ENCODE peak calls at places on chromosomes 3 and 15, in six cellular contexts. W is GM23338, T is WTC11, U is H1, X is GM12878, Z is K562. B is an unnamed sample.

GRCh38 chr3:124318014-124318413 is 326.1 kb upstream of the ROPN1 start:
- DNase-seq in Z (no peak), T (no peak), W (no peak), X (no peak), U (no peak), B (no peak)

GRCh38 chr3:60641354-60641753 is 609.9 kb downstream of the FHIT start:
- DNase-seq in W (no peak), X (no peak), U (no peak), T (no peak), Z (no peak), B (no peak)

GRCh38 chr3:58093573-58094195 is 85.5 kb downstream of the FLNB start:
- DNase-seq in Z (peak), X (no peak), T (no peak), U (no peak), W (no peak), B (no peak)

GRCh38 chr3:16548721-16549120 is 35.2 kb upstream of the RFTN1 start:
- DNase-seq in W (no peak), X (no peak), U (no peak), T (no peak), Z (no peak), B (no peak)

GRCh38 chr15:60318236-60318867 is 79.4 kb downstream of the ANXA2 start:
- DNase-seq in U (no peak), X (no peak), W (no peak), T (no peak), Z (no peak), B (no peak)

GRCh38 chr15:76176487-76177085 is 116.8 kb downstream of the TMEM266 start:
- DNase-seq in Z (no peak), U (no peak), T (no peak), X (no peak), W (no peak), B (no peak)

GRCh38 chr15:93037341-93038063 is 51.5 kb downstream of the RGMA start:
- DNase-seq in T (peak), U (no peak), X (no peak), W (no peak), Z (peak), B (no peak)

GRCh38 chr3:127754411-127755304 is 67.7 kb downstream of the MGLL start:
- DNase-seq in Z (no peak), T (no peak), X (peak), U (no peak), W (no peak), B (no peak)

GRCh38 chr3:189631409-189631808 is 220 bp downstream of the TP63 start:
- DNase-seq in Z (no peak), W (no peak), T (no peak), X (no peak), U (no peak), B (no peak)

GRCh38 chr3:189914799-189915198 is 205.9 kb downstream of the P3H2 start:
- DNase-seq in U (no peak), T (no peak), W (no peak), X (no peak), Z (no peak), B (no peak)

GRCh38 chr3:136078421-136079364 is 113.2 kb downstream of the PPP2R3A start:
- DNase-seq in X (no peak), U (no peak), Z (no peak), T (no peak), W (peak), B (peak)

GRCh38 chr3:17195856-17196604 is 311.3 kb downstream of the PLCL2 start:
- DNase-seq in W (peak), Z (no peak), T (no peak), X (peak), U (no peak), B (no peak)

GRCh38 chr3:174330303-174330702 is 528.8 kb upstream of the NAALADL2 start:
- DNase-seq in X (no peak), U (no peak), Z (no peak), T (no peak), W (no peak), B (no peak)

GRCh38 chr15:34239151-34239761 is 14.4 kb downstream of the EMC4 start:
- DNase-seq in U (no peak), W (peak), T (no peak), X (no peak), Z (peak), B (peak)

GRCh38 chr15:89101302-89102191 is 13.3 kb downstream of the ABHD2 start:
- DNase-seq in U (no peak), Z (no peak), T (no peak), X (no peak), W (no peak), B (peak)

GRCh38 chr15:84725001-84725491 is 9.1 kb upstream of the SEC11A start:
- DNase-seq in X (peak), U (no peak), Z (no peak), T (no peak), W (no peak), B (no peak)

GRCh38 chr3:167754049-167754448 is 18.5 kb downstream of the SERPINI1 start:
- DNase-seq in W (no peak), X (no peak), T (no peak), U (no peak), Z (no peak), B (no peak)

GRCh38 chr3:3851621-3852323 is 52.5 kb downstream of the LRRN1 start:
- DNase-seq in U (no peak), X (no peak), Z (no peak), T (no peak), W (no peak), B (no peak)

GRCh38 chr3:193732391-193732790 is 139.4 kb downstream of the OPA1 start:
- DNase-seq in T (no peak), W (no peak), Z (no peak), X (no peak), U (no peak), B (peak)

GRCh38 chr3:24401811-24402185 is 92.9 kb downstream of the THRB start:
- DNase-seq in W (no peak), Z (no peak), T (no peak), U (no peak), X (no peak), B (no peak)

GRCh38 chr15:89751748-89752147 is 699 bp upstream of the MESP1 start:
- DNase-seq in T (no peak), W (no peak), U (no peak), X (no peak), Z (no peak), B (no peak)

GRCh38 chr3:144457758-144458157 is 486.1 kb downstream of the DIPK2A start:
- DNase-seq in U (no peak), T (no peak), X (no peak), Z (no peak), W (no peak), B (no peak)

GRCh38 chr3:260911-261310 is 64.3 kb downstream of the CHL1 start:
- DNase-seq in T (no peak), U (no peak), W (no peak), X (no peak), Z (no peak), B (no peak)

GRCh38 chr3:47295976-47296375 is 13.2 kb downstream of the KLHL18 start:
- DNase-seq in X (no peak), T (no peak), Z (no peak), U (no peak), W (no peak), B (no peak)

GRCh38 chr15:50828610-50829206 is 63.2 kb upstream of the SPPL2A start:
- DNase-seq in Z (no peak), U (no peak), X (no peak), W (peak), T (no peak), B (peak)

GRCh38 chr15:57389991-57390390 is 13.7 kb downstream of the CGNL1 start:
- DNase-seq in W (no peak), Z (no peak), U (no peak), T (no peak), X (no peak), B (no peak)

GRCh38 chr15:57387011-57387410 is 10.7 kb downstream of the CGNL1 start:
- DNase-seq in T (no peak), U (no peak), W (no peak), X (no peak), Z (no peak), B (no peak)

GRCh38 chr15:57388199-57388863 is 12.0 kb downstream of the CGNL1 start:
- DNase-seq in W (no peak), U (no peak), X (no peak), T (no peak), Z (no peak), B (no peak)

GRCh38 chr15:57385923-57386390 is 9.7 kb downstream of the CGNL1 start:
- DNase-seq in U (no peak), Z (no peak), T (peak), W (peak), X (no peak), B (no peak)

GRCh38 chr15:57387644-57388076 is 11.4 kb downstream of the CGNL1 start:
- DNase-seq in T (peak), X (no peak), W (peak), U (no peak), Z (no peak), B (no peak)
- TF ChIP-seq CREB1 in T (no peak), X (no peak), W (peak), U (no peak), Z (no peak), B (no peak)

DNA sequence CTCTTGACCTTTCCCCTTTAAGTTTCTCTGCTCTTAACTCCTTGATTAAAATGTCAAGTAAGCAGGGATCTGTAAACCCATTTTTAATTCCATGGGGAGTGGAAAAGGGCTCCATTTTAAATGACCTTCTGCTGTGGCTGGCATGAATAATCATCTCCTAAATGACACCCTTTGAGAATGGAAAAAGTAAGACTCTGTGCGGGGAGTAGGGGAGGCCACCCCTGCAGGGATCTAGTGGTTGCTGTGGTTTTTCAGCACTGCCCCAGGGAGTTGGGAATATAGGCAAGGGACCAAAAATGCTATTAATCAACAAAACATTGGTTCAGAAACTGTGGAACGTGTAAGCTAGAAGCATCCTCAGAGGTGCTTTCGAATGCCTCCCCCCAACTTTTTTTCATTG is 30.0 kb upstream of the ADAMTS7 start:
- DNase-seq in T (no peak), Z (no peak), U (no peak), W (no peak), X (no peak), B (no peak)
- TF ChIP-seq CREB1 in T (no peak), Z (no peak), U (no peak), W (no peak), X (no peak), B (no peak)

GRCh38 chr3:195809796-195810454 is 1.8 kb downstream of the MUC4 start:
- DNase-seq in W (no peak), U (no peak), Z (no peak), X (no peak), T (no peak), B (no peak)
- TF ChIP-seq CREB1 in W (no peak), U (no peak), Z (no peak), X (no peak), T (no peak), B (no peak)

GRCh38 chr3:73608805-73609641 is 15.7 kb downstream of the PDZRN3 start:
- DNase-seq in U (no peak), W (no peak), T (no peak), X (no peak), Z (no peak), B (no peak)
- TF ChIP-seq CREB1 in U (no peak), W (no peak), T (no peak), X (no peak), Z (no peak), B (no peak)

DNA sequence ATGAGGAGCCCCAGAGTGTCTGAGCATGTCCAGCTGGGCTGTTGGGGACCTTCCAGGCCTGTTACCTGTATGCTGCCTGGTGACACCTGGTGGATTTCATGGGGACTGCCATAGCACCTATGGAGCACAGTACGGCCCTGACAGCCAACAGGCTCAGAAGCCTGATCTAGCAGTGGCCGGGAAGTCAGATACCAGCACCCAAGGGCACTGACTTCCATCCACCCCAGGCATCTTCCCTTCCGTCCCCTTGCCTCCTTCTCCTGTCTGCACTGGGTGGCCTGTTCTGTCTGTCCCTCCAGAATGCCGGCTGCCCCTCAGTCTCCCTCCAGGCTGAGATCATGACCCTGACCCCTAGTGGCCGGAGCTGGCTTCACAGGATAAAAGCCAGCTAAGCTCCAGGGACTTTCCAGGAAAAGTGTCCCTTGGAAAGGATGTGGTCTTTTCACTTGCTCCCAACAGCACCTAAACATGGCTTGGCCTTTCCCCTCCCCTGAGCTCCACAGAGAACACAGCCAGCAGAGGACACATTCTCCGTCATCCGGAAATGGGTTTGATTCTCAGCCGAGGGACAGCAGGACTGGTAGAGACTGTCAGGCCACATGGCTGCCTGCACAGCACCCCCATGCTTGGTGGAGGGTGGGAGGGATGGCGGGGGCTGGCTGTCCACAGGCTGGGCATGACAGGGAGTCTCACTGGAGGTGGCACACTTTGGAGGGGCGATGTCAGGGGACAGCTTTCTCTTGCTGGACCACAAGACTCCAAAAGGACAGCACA is 9.5 kb downstream of the RPS17 start:
- DNase-seq in X (peak), W (peak), T (peak), U (peak), Z (peak), B (peak)
- TF ChIP-seq CREB1 in X (no peak), W (no peak), T (no peak), U (no peak), Z (peak), B (no peak)

DNA sequence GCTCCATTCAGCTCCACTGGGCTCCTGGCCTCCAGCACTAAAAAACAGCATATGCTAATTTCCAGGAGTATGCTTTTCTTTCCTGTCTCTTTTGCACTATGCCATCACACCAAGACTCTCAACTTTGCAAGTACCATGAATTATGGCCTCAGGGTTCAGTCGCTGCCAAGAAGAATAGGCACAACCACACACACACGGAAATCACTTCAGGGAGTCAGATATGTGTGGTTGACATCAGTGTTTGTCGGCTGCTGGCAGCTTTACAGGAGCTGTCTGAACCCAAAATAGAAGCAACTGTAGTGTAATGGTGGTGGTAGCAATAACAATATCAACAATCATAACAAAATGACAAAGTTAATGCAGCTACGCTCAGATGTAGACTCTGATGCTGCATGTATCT is 304.9 kb upstream of the SLCO3A1 start:
- DNase-seq in T (no peak), W (no peak), U (no peak), X (no peak), Z (no peak), B (no peak)
- TF ChIP-seq CREB1 in T (no peak), W (no peak), U (no peak), X (no peak), Z (no peak), B (no peak)

GRCh38 chr3:171982829-171983228 is 56.5 kb upstream of the FNDC3B start:
- DNase-seq in X (no peak), W (no peak), Z (no peak), U (no peak), T (no peak), B (no peak)
- TF ChIP-seq CREB1 in X (no peak), W (no peak), Z (no peak), U (no peak), T (no peak), B (no peak)